ENCODE peak calls at places on chromosomes 12 and 14, in four cellular contexts. J is thoracic aorta, O is progenitor cell of endocrine pancreas, C is natural killer cell. F is an unnamed sample.

GRCh38 chr14:53942970-53943750 is 13.5 kb downstream of the BMP4 start:
- DNase-seq in O (no peak), J (no peak), C (no peak), F (no peak)

GRCh38 chr14:105333613-105334364 is 19.2 kb downstream of the PACS2 start:
- DNase-seq in J (no peak), C (no peak), O (no peak), F (no peak)

GRCh38 chr14:72780771-72781170 is 113.1 kb downstream of the DPF3 start:
- DNase-seq in O (no peak), J (no peak), C (no peak), F (no peak)

GRCh38 chr14:67440513-67440912 is 28.5 kb upstream of the PLEK2 start:
- DNase-seq in C (no peak), O (no peak), J (no peak), F (no peak)

GRCh38 chr12:119006749-119007148 is 25.4 kb downstream of the SRRM4 start:
- DNase-seq in C (no peak), J (no peak), O (no peak), F (no peak)

GRCh38 chr14:28097585-28097984 is 669.0 kb upstream of the FOXG1 start:
- DNase-seq in O (no peak), J (no peak), C (no peak), F (no peak)

GRCh38 chr12:132576701-132577100 is 33.7 kb downstream of the LRCOL1 start:
- DNase-seq in C (no peak), J (no peak), O (no peak), F (no peak)

GRCh38 chr12:132445884-132446471 is 44.0 kb upstream of the FBRSL1 start:
- DNase-seq in J (no peak), C (peak; percentile 35), O (no peak), F (peak; percentile 59)

GRCh38 chr14:59028476-59029202 is 159.8 kb upstream of the DAAM1 start:
- DNase-seq in O (peak; percentile 42), J (no peak), C (no peak), F (no peak)

GRCh38 chr12:71652656-71653055 is 11.0 kb downstream of the ZFC3H1 start:
- DNase-seq in C (no peak), O (no peak), J (no peak), F (no peak)

GRCh38 chr14:74261288-74261687 is 22.0 kb downstream of the VSX2 start:
- DNase-seq in J (no peak), O (no peak), C (no peak), F (no peak)

GRCh38 chr12:57887631-57888406 is 41.3 kb upstream of the CTDSP2 start:
- DNase-seq in C (no peak), O (no peak), J (peak; percentile 51), F (no peak)

GRCh38 chr12:69966409-69966808 is 141.4 kb downstream of the MYRFL start:
- DNase-seq in C (no peak), J (no peak), O (no peak), F (no peak)

GRCh38 chr12:92424338-92424737 is 278.5 kb upstream of the PLEKHG7 start:
- DNase-seq in O (no peak), J (no peak), C (no peak), F (no peak)

GRCh38 chr12:7542813-7543212 is 39.2 kb upstream of the CD163 start:
- DNase-seq in O (no peak), C (no peak), J (no peak), F (no peak)

GRCh38 chr14:42222924-42223471 is 616.3 kb downstream of the LRFN5 start:
- DNase-seq in O (no peak), J (no peak), C (no peak), F (no peak)

GRCh38 chr14:102481371-102481770 is 28.2 kb downstream of the ANKRD9 start:
- DNase-seq in O (no peak), J (no peak), C (no peak), F (no peak)

GRCh38 chr12:114933428-114934160 is 249.6 kb upstream of the TBX3 start:
- DNase-seq in O (no peak), J (no peak), C (no peak), F (no peak)

GRCh38 chr12:89160716-89161123 is 191.6 kb downstream of the DUSP6 start:
- DNase-seq in C (no peak), O (no peak), J (peak; percentile 8), F (peak; percentile 40)

GRCh38 chr14:99271951-99272668 is at the start of gene BCL11B:
- DNase-seq in O (peak; percentile 46), C (peak; percentile 73), J (peak; percentile 33), F (no peak)
- TF ChIP-seq CTCF in O (peak; percentile 61), C (peak; percentile 65), J (peak; percentile 35), F (no peak)

GRCh38 chr14:96038920-96039632 is at the start of gene C14orf132:
- DNase-seq in J (peak; percentile 29), C (no peak), O (peak; percentile 54), F (peak; percentile 42)

GRCh38 chr14:96040836-96041371 is 1.7 kb downstream of the C14orf132 start:
- DNase-seq in O (no peak), J (no peak), C (no peak), F (no peak)

GRCh38 chr14:96037891-96038557 is 1.1 kb upstream of the C14orf132 start:
- DNase-seq in C (no peak), J (peak; percentile 60), O (no peak), F (no peak)

GRCh38 chr14:96038558-96038919 is 623 bp upstream of the C14orf132 start:
- DNase-seq in J (no peak), O (no peak), C (no peak), F (no peak)

GRCh38 chr14:96039633-96040311 is 610 bp downstream of the C14orf132 start:
- DNase-seq in C (no peak), O (peak; percentile 36), J (no peak), F (no peak)
- TF ChIP-seq CTCF in C (no peak), O (peak; percentile 52), J (no peak), F (no peak)

GRCh38 chr12:78224154-78224553 is 393.5 kb downstream of the NAV3 start:
- DNase-seq in C (no peak), O (no peak), J (no peak), F (no peak)

GRCh38 chr12:78226763-78227162 is 396.1 kb downstream of the NAV3 start:
- DNase-seq in J (no peak), C (no peak), O (no peak), F (no peak)

GRCh38 chr12:78232756-78233155 is 402.1 kb downstream of the NAV3 start:
- DNase-seq in J (no peak), C (no peak), O (no peak), F (no peak)

DNA sequence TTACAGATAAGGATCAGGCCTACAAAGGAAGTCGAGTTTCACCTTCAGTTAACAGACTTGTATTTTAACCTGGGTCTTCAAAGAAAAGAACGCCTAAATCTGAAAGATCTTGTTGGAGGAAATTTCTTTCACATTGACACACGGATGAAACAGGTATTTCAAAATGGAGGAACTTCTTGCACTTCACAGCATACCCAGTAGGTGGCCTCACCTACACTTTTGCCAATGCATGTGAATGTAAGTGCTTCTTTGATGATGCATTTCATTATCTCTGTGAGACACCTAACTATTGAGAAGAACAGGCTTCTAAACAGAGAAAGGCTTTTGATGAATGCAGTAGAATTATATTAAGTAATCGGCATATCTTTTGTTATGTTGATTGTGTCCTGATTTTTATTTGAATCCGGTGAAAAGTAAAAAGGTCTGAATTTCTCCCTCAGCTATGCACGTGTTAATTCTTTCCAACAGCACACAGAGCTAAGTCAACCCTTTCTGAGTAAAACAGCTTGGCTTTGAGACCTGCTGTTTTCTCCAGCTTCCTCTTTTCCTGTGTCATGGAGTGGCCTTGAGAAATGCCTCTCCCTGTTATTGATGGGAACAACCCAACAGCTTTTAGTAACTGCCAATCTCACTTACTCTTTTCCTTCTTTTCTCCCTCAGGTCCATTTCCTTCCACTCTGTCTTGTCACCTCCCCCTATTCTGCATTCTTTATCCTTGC is 399.0 kb downstream of the NAV3 start:
- DNase-seq in C (no peak), J (no peak), O (no peak), F (no peak)
- TF ChIP-seq CTCF in C (no peak), J (no peak), O (peak; percentile 66), F (no peak)

GRCh38 chr12:27142102-27142721 is 59.8 kb upstream of the C12orf71 start:
- DNase-seq in C (no peak), J (peak; percentile 15), O (peak; percentile 55), F (no peak)

GRCh38 chr12:27148373-27148772 is 66.0 kb upstream of the C12orf71 start:
- DNase-seq in C (no peak), O (no peak), J (no peak), F (no peak)

GRCh38 chr12:27148791-27149190 is 66.4 kb upstream of the C12orf71 start:
- DNase-seq in O (no peak), J (no peak), C (no peak), F (no peak)

GRCh38 chr12:27140478-27140969 is 58.1 kb upstream of the C12orf71 start:
- DNase-seq in C (no peak), J (no peak), O (no peak), F (no peak)

GRCh38 chr12:27143676-27144075 is 61.3 kb upstream of the C12orf71 start:
- DNase-seq in J (no peak), C (no peak), O (no peak), F (no peak)
- TF ChIP-seq CTCF in J (no peak), C (no peak), O (no peak), F (no peak)

DNA sequence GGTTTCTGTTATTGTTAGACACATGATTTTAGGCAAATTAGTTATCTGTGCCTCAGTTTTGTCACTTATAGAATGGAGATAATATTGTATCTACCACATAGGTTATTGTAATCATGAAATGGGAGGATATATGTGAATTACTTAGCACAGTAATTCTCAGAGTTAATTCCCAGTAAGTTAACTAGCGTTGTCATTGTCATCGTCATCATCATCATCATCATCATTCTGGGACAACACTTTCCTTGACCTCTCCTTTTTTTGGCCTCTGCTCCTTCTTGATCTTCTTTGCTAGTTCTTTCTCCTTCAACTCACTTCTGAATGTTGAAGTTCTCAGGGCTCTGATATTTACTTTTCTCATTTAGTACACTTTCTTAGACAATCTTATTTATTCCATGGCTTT is 13.8 kb downstream of the MSRB3 start:
- DNase-seq in O (no peak), J (no peak), C (no peak), F (no peak)
- TF ChIP-seq CTCF in O (no peak), J (no peak), C (no peak), F (no peak)

GRCh38 chr12:105100207-105100985 is 7.1 kb upstream of the WASHC4 start:
- DNase-seq in C (no peak), J (no peak), O (no peak), F (no peak)
- TF ChIP-seq CTCF in C (no peak), J (no peak), O (no peak), F (no peak)

DNA sequence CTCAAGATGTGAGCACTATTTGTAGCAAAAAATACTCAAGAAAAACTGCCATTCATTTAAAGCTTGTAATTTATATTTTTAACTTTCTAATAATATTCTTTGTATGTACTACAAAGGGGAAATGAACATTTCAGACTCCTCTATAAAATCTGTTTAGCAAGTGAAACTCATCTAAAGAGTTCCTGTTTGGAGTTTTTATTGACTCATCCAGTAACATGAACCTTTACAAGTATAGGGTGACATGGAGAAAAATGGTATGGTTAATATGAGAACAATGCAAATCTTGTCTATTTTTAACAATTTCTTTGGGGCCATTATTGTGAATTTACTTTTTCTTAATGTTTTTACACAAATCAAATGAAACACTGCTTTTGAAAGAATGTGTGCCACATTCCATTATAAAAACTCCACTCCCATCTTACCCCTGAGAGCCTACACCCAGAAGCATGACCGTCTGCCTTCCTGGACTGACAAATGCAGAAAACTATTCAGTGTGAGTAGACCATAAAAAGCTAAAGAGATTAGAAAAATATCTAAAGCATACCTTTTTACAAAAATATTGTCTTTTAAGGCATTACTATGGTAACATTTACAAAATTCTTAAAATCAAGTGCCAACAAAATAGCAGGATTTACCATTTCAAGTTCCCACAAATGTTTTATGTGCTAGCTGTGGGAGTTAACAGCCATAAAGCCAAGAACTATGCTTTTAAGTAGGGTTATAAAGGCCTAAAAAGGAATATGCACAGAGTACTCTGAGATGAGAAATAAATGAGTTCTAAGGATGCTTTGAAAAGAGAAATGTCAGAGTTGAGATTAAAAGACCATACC is 144.0 kb downstream of the ADAMTS20 start:
- DNase-seq in C (no peak), J (no peak), O (no peak), F (no peak)
- TF ChIP-seq CTCF in C (no peak), J (no peak), O (no peak), F (no peak)

F was measured in omental fat pad.